ENCODE peak calls at places on chromosomes 13 and 19, in six cellular contexts. One of them, this sample, is unnamed.

GRCh38 chr19:7748756-7749155 is 1.4 kb upstream of the CD209 start:
- DNase-seq in stimulated activated CD4-positive, alpha-beta T cell treated with anti-CD3 and anti-CD28 coated beads, Interleukin-1b, Interleukin-23, amount 100 ng/mL, for 1 hour: no peak
- DNase-seq in T-cell: no peak
- DNase-seq in fibroblast of lung: no peak
- DNase-seq in NCI-H187: no peak
- DNase-seq in brain microvascular endothelial cell: no peak
- DNase-seq in this sample: no peak

GRCh38 chr19:12794196-12794921 is 3.1 kb downstream of the JUNB start:
- DNase-seq in stimulated activated CD4-positive, alpha-beta T cell treated with anti-CD3 and anti-CD28 coated beads, Interleukin-1b, Interleukin-23, amount 100 ng/mL, for 1 hour: no peak
- DNase-seq in T-cell: no peak
- DNase-seq in brain microvascular endothelial cell: no peak
- DNase-seq in NCI-H187: no peak
- DNase-seq in fibroblast of lung: no peak
- DNase-seq in this sample: peak

GRCh38 chr13:64371045-64371444 is 2859.1 kb downstream of the PCDH9 start:
- DNase-seq in brain microvascular endothelial cell: peak
- DNase-seq in stimulated activated CD4-positive, alpha-beta T cell treated with anti-CD3 and anti-CD28 coated beads, Interleukin-1b, Interleukin-23, amount 100 ng/mL, for 1 hour: no peak
- DNase-seq in T-cell: no peak
- DNase-seq in fibroblast of lung: peak
- DNase-seq in NCI-H187: no peak
- DNase-seq in this sample: peak

GRCh38 chr19:33622505-33622808 is 704 bp downstream of the CHST8 start:
- DNase-seq in brain microvascular endothelial cell: no peak
- DNase-seq in fibroblast of lung: peak
- DNase-seq in NCI-H187: no peak
- DNase-seq in T-cell: no peak
- DNase-seq in stimulated activated CD4-positive, alpha-beta T cell treated with anti-CD3 and anti-CD28 coated beads, Interleukin-1b, Interleukin-23, amount 100 ng/mL, for 1 hour: no peak
- DNase-seq in this sample: peak

GRCh38 chr13:44734204-44734707 is 158.1 kb upstream of the TSC22D1 start:
- DNase-seq in NCI-H187: no peak
- DNase-seq in brain microvascular endothelial cell: peak
- DNase-seq in T-cell: no peak
- DNase-seq in stimulated activated CD4-positive, alpha-beta T cell treated with anti-CD3 and anti-CD28 coated beads, Interleukin-1b, Interleukin-23, amount 100 ng/mL, for 1 hour: no peak
- DNase-seq in fibroblast of lung: peak
- DNase-seq in this sample: peak

GRCh38 chr13:35930665-35931631 is 200.2 kb downstream of the DCLK1 start:
- DNase-seq in brain microvascular endothelial cell: no peak
- DNase-seq in fibroblast of lung: peak
- DNase-seq in T-cell: no peak
- DNase-seq in NCI-H187: no peak
- DNase-seq in stimulated activated CD4-positive, alpha-beta T cell treated with anti-CD3 and anti-CD28 coated beads, Interleukin-1b, Interleukin-23, amount 100 ng/mL, for 1 hour: no peak
- DNase-seq in this sample: no peak

GRCh38 chr19:17873661-17874422 is 2.1 kb downstream of the SLC5A5 start:
- DNase-seq in fibroblast of lung: no peak
- DNase-seq in T-cell: peak
- DNase-seq in NCI-H187: peak
- DNase-seq in brain microvascular endothelial cell: no peak
- DNase-seq in stimulated activated CD4-positive, alpha-beta T cell treated with anti-CD3 and anti-CD28 coated beads, Interleukin-1b, Interleukin-23, amount 100 ng/mL, for 1 hour: peak
- DNase-seq in this sample: peak

GRCh38 chr19:46340051-46340659 is 6.7 kb upstream of the PPP5C start:
- DNase-seq in NCI-H187: no peak
- DNase-seq in T-cell: no peak
- DNase-seq in stimulated activated CD4-positive, alpha-beta T cell treated with anti-CD3 and anti-CD28 coated beads, Interleukin-1b, Interleukin-23, amount 100 ng/mL, for 1 hour: no peak
- DNase-seq in fibroblast of lung: no peak
- DNase-seq in brain microvascular endothelial cell: no peak
- DNase-seq in this sample: no peak

GRCh38 chr13:48265217-48265815 is 32.3 kb downstream of the ITM2B start:
- DNase-seq in stimulated activated CD4-positive, alpha-beta T cell treated with anti-CD3 and anti-CD28 coated beads, Interleukin-1b, Interleukin-23, amount 100 ng/mL, for 1 hour: no peak
- DNase-seq in brain microvascular endothelial cell: no peak
- DNase-seq in fibroblast of lung: no peak
- DNase-seq in T-cell: no peak
- DNase-seq in NCI-H187: no peak
- DNase-seq in this sample: no peak

GRCh38 chr13:106533940-106534843 is 1.3 kb downstream of the EFNB2 start:
- DNase-seq in stimulated activated CD4-positive, alpha-beta T cell treated with anti-CD3 and anti-CD28 coated beads, Interleukin-1b, Interleukin-23, amount 100 ng/mL, for 1 hour: peak
- DNase-seq in brain microvascular endothelial cell: peak
- DNase-seq in NCI-H187: no peak
- DNase-seq in T-cell: no peak
- DNase-seq in fibroblast of lung: peak
- DNase-seq in this sample: peak

GRCh38 chr19:36256064-36256463 is 41.2 kb downstream of the ZNF146 start:
- DNase-seq in NCI-H187: no peak
- DNase-seq in brain microvascular endothelial cell: no peak
- DNase-seq in T-cell: no peak
- DNase-seq in stimulated activated CD4-positive, alpha-beta T cell treated with anti-CD3 and anti-CD28 coated beads, Interleukin-1b, Interleukin-23, amount 100 ng/mL, for 1 hour: no peak
- DNase-seq in fibroblast of lung: no peak
- DNase-seq in this sample: no peak

GRCh38 chr13:52195052-52195837 is 35.8 kb upstream of the NEK3 start:
- DNase-seq in stimulated activated CD4-positive, alpha-beta T cell treated with anti-CD3 and anti-CD28 coated beads, Interleukin-1b, Interleukin-23, amount 100 ng/mL, for 1 hour: peak
- DNase-seq in NCI-H187: no peak
- DNase-seq in fibroblast of lung: peak
- DNase-seq in brain microvascular endothelial cell: peak
- DNase-seq in T-cell: peak
- DNase-seq in this sample: peak

GRCh38 chr13:110070046-110070445 is 236.9 kb downstream of the COL4A1 start:
- DNase-seq in brain microvascular endothelial cell: no peak
- DNase-seq in T-cell: no peak
- DNase-seq in NCI-H187: no peak
- DNase-seq in fibroblast of lung: no peak
- DNase-seq in stimulated activated CD4-positive, alpha-beta T cell treated with anti-CD3 and anti-CD28 coated beads, Interleukin-1b, Interleukin-23, amount 100 ng/mL, for 1 hour: no peak
- DNase-seq in this sample: peak

GRCh38 chr13:97191143-97191542 is 31.0 kb upstream of the MBNL2 start:
- DNase-seq in T-cell: no peak
- DNase-seq in brain microvascular endothelial cell: no peak
- DNase-seq in fibroblast of lung: no peak
- DNase-seq in stimulated activated CD4-positive, alpha-beta T cell treated with anti-CD3 and anti-CD28 coated beads, Interleukin-1b, Interleukin-23, amount 100 ng/mL, for 1 hour: no peak
- DNase-seq in NCI-H187: no peak
- DNase-seq in this sample: no peak

GRCh38 chr19:29831041-29831548 is 19.3 kb downstream of the CCNE1 start:
- DNase-seq in T-cell: peak
- DNase-seq in brain microvascular endothelial cell: no peak
- DNase-seq in stimulated activated CD4-positive, alpha-beta T cell treated with anti-CD3 and anti-CD28 coated beads, Interleukin-1b, Interleukin-23, amount 100 ng/mL, for 1 hour: no peak
- DNase-seq in fibroblast of lung: no peak
- DNase-seq in NCI-H187: no peak
- DNase-seq in this sample: no peak

GRCh38 chr13:73411067-73411809 is 352.4 kb downstream of the KLF5 start:
- DNase-seq in fibroblast of lung: peak
- DNase-seq in stimulated activated CD4-positive, alpha-beta T cell treated with anti-CD3 and anti-CD28 coated beads, Interleukin-1b, Interleukin-23, amount 100 ng/mL, for 1 hour: no peak
- DNase-seq in NCI-H187: no peak
- DNase-seq in brain microvascular endothelial cell: no peak
- DNase-seq in T-cell: no peak
- DNase-seq in this sample: no peak

GRCh38 chr19:34366670-34367423 is 1.9 kb downstream of the GPI start:
- DNase-seq in brain microvascular endothelial cell: peak
- DNase-seq in fibroblast of lung: peak
- DNase-seq in T-cell: no peak
- DNase-seq in stimulated activated CD4-positive, alpha-beta T cell treated with anti-CD3 and anti-CD28 coated beads, Interleukin-1b, Interleukin-23, amount 100 ng/mL, for 1 hour: no peak
- DNase-seq in NCI-H187: no peak
- DNase-seq in this sample: peak

GRCh38 chr13:49063526-49063925 is 87.8 kb downstream of the FNDC3A start:
- DNase-seq in brain microvascular endothelial cell: no peak
- DNase-seq in fibroblast of lung: peak
- DNase-seq in T-cell: no peak
- DNase-seq in stimulated activated CD4-positive, alpha-beta T cell treated with anti-CD3 and anti-CD28 coated beads, Interleukin-1b, Interleukin-23, amount 100 ng/mL, for 1 hour: no peak
- DNase-seq in NCI-H187: no peak
- DNase-seq in this sample: peak

GRCh38 chr13:51330741-51331140 is 8.8 kb upstream of the SERPINE3 start:
- DNase-seq in T-cell: no peak
- DNase-seq in NCI-H187: no peak
- DNase-seq in stimulated activated CD4-positive, alpha-beta T cell treated with anti-CD3 and anti-CD28 coated beads, Interleukin-1b, Interleukin-23, amount 100 ng/mL, for 1 hour: no peak
- DNase-seq in fibroblast of lung: peak
- DNase-seq in brain microvascular endothelial cell: peak
- DNase-seq in this sample: peak

GRCh38 chr13:39040206-39040605 is 1.9 kb downstream of the NHLRC3 start:
- DNase-seq in stimulated activated CD4-positive, alpha-beta T cell treated with anti-CD3 and anti-CD28 coated beads, Interleukin-1b, Interleukin-23, amount 100 ng/mL, for 1 hour: no peak
- DNase-seq in T-cell: no peak
- DNase-seq in brain microvascular endothelial cell: no peak
- DNase-seq in NCI-H187: no peak
- DNase-seq in fibroblast of lung: no peak
- DNase-seq in this sample: no peak

GRCh38 chr13:98509271-98510155 is 67.4 kb downstream of the STK24 start:
- DNase-seq in NCI-H187: no peak
- DNase-seq in stimulated activated CD4-positive, alpha-beta T cell treated with anti-CD3 and anti-CD28 coated beads, Interleukin-1b, Interleukin-23, amount 100 ng/mL, for 1 hour: no peak
- DNase-seq in brain microvascular endothelial cell: peak
- DNase-seq in fibroblast of lung: peak
- DNase-seq in T-cell: no peak
- DNase-seq in this sample: peak

GRCh38 chr13:74003374-74003773 is 130.8 kb downstream of the KLF12 start:
- DNase-seq in stimulated activated CD4-positive, alpha-beta T cell treated with anti-CD3 and anti-CD28 coated beads, Interleukin-1b, Interleukin-23, amount 100 ng/mL, for 1 hour: no peak
- DNase-seq in NCI-H187: no peak
- DNase-seq in fibroblast of lung: no peak
- DNase-seq in T-cell: no peak
- DNase-seq in brain microvascular endothelial cell: no peak
- DNase-seq in this sample: no peak

GRCh38 chr13:97359181-97360057 is 74.5 kb upstream of the RAP2A start:
- DNase-seq in NCI-H187: peak
- DNase-seq in brain microvascular endothelial cell: peak
- DNase-seq in fibroblast of lung: peak
- DNase-seq in stimulated activated CD4-positive, alpha-beta T cell treated with anti-CD3 and anti-CD28 coated beads, Interleukin-1b, Interleukin-23, amount 100 ng/mL, for 1 hour: peak
- DNase-seq in T-cell: peak
- DNase-seq in this sample: peak

GRCh38 chr13:73201601-73202000 is 142.8 kb downstream of the KLF5 start:
- DNase-seq in brain microvascular endothelial cell: no peak
- DNase-seq in T-cell: no peak
- DNase-seq in stimulated activated CD4-positive, alpha-beta T cell treated with anti-CD3 and anti-CD28 coated beads, Interleukin-1b, Interleukin-23, amount 100 ng/mL, for 1 hour: no peak
- DNase-seq in NCI-H187: no peak
- DNase-seq in fibroblast of lung: no peak
- DNase-seq in this sample: no peak

GRCh38 chr13:19587635-19588300 is 26.4 kb upstream of the TPTE2 start:
- DNase-seq in stimulated activated CD4-positive, alpha-beta T cell treated with anti-CD3 and anti-CD28 coated beads, Interleukin-1b, Interleukin-23, amount 100 ng/mL, for 1 hour: no peak
- DNase-seq in fibroblast of lung: peak
- DNase-seq in T-cell: no peak
- DNase-seq in brain microvascular endothelial cell: peak
- DNase-seq in NCI-H187: no peak
- DNase-seq in this sample: peak

GRCh38 chr13:103525530-103525929 is 459.3 kb upstream of the SLC10A2 start:
- DNase-seq in stimulated activated CD4-positive, alpha-beta T cell treated with anti-CD3 and anti-CD28 coated beads, Interleukin-1b, Interleukin-23, amount 100 ng/mL, for 1 hour: no peak
- DNase-seq in NCI-H187: no peak
- DNase-seq in T-cell: no peak
- DNase-seq in fibroblast of lung: no peak
- DNase-seq in brain microvascular endothelial cell: no peak
- DNase-seq in this sample: no peak